ENCODE peak calls at places on chromosomes 13 and 19, in seven cellular contexts. F is HS-27A; G is neuronal stem cell; Y is neural crest cell; X is progenitor cell of endocrine pancreas; E is NAMALWA; P is stimulated activated CD4-positive, alpha-beta T cell treated with anti-CD3 and anti-CD28 coated beads, Interleukin-1b, Interleukin-23, amount 100 ng/mL, for 1 hour. U is an unnamed sample.

GRCh38 chr13:44759723-44760360 is 183.7 kb upstream of the TSC22D1 start:
- DNase-seq in F (no peak), G (no peak), Y (no peak), X (no peak), E (no peak), P (no peak), U (no peak)

GRCh38 chr13:71274923-71275593 is 591.9 kb downstream of the DACH1 start:
- DNase-seq in F (no peak), G (no peak), Y (no peak), X (no peak), E (peak), P (no peak), U (no peak)

GRCh38 chr13:32048816-32049215 is 17.2 kb downstream of the FRY start:
- DNase-seq in F (no peak), G (no peak), Y (no peak), X (no peak), E (no peak), P (no peak), U (no peak)

GRCh38 chr19:1084024-1084868 is 10.9 kb downstream of the POLR2E start:
- DNase-seq in F (no peak), G (no peak), Y (no peak), X (no peak), E (no peak), P (no peak), U (no peak)

GRCh38 chr13:98782654-98783053 is 30.2 kb upstream of the SLC15A1 start:
- DNase-seq in F (no peak), G (no peak), Y (no peak), X (no peak), E (peak), P (no peak), U (no peak)

GRCh38 chr19:30280018-30280417 is 92.2 kb upstream of the ZNF536 start:
- DNase-seq in F (no peak), G (no peak), Y (no peak), X (no peak), E (no peak), P (no peak), U (no peak)

GRCh38 chr19:28715157-28715556 is 497.8 kb downstream of the UQCRFS1 start:
- DNase-seq in F (no peak), G (no peak), Y (no peak), X (no peak), E (no peak), P (no peak), U (no peak)

GRCh38 chr13:111211789-111212516 is 96.8 kb downstream of the ARHGEF7 start:
- DNase-seq in F (no peak), G (no peak), Y (no peak), X (no peak), E (no peak), P (no peak), U (no peak)

GRCh38 chr13:110265682-110266430 is 41.1 kb downstream of the COL4A1 start:
- DNase-seq in F (no peak), G (no peak), Y (no peak), X (no peak), E (no peak), P (no peak), U (no peak)

GRCh38 chr13:37651891-37652290 is 53.3 kb upstream of the POSTN start:
- DNase-seq in F (no peak), G (no peak), Y (no peak), X (no peak), E (no peak), P (no peak), U (no peak)

GRCh38 chr13:113764793-113765190 is 5.8 kb downstream of the TMEM255B start:
- DNase-seq in F (no peak), G (no peak), Y (no peak), X (no peak), E (no peak), P (no peak), U (no peak)

GRCh38 chr13:99072941-99073340 is 95.1 kb upstream of the DOCK9 start:
- DNase-seq in F (no peak), G (no peak), Y (no peak), X (no peak), E (no peak), P (no peak), U (no peak)

GRCh38 chr19:30131246-30131645 is 189.2 kb downstream of the URI1 start:
- DNase-seq in F (no peak), G (no peak), Y (no peak), X (no peak), E (no peak), P (no peak), U (no peak)

GRCh38 chr13:29562762-29563161 is 32.7 kb downstream of the SLC7A1 start:
- DNase-seq in F (no peak), G (no peak), Y (no peak), X (no peak), E (no peak), P (no peak), U (no peak)

GRCh38 chr13:114004416-114005205 is 30.7 kb upstream of the C13orf46 start:
- DNase-seq in F (no peak), G (no peak), Y (no peak), X (no peak), E (no peak), P (no peak), U (no peak)

GRCh38 chr13:66222127-66222526 is 1008.0 kb downstream of the PCDH9 start:
- DNase-seq in F (no peak), G (no peak), Y (no peak), X (no peak), E (no peak), P (no peak), U (no peak)

GRCh38 chr13:61170791-61171330 is 244.8 kb downstream of the PCDH20 start:
- DNase-seq in F (no peak), G (no peak), Y (no peak), X (no peak), E (no peak), P (no peak), U (no peak)

GRCh38 chr13:93690139-93690538 is 463.5 kb downstream of the GPC6 start:
- DNase-seq in F (no peak), G (peak), Y (peak), X (no peak), E (peak), P (no peak), U (peak)

GRCh38 chr19:54275951-54276350 is 5.0 kb downstream of the LILRB2 start:
- DNase-seq in F (no peak), G (no peak), Y (no peak), X (no peak), E (no peak), P (no peak), U (no peak)

GRCh38 chr19:14150041-14150769 is 13.8 kb upstream of the ASF1B start:
- DNase-seq in F (no peak), G (no peak), Y (no peak), X (no peak), E (no peak), P (no peak), U (no peak)

GRCh38 chr19:43467276-43467675 is 1.9 kb upstream of the LYPD3 start:
- DNase-seq in F (no peak), G (no peak), Y (no peak), X (no peak), E (no peak), P (no peak), U (no peak)

GRCh38 chr13:79995334-79995733 is 345.6 kb downstream of the SPRY2 start:
- DNase-seq in F (peak), G (no peak), Y (no peak), X (no peak), E (no peak), P (no peak), U (no peak)

GRCh38 chr13:109256866-109257760 is 529.3 kb downstream of the IRS2 start:
- DNase-seq in F (peak), G (no peak), Y (no peak), X (no peak), E (no peak), P (no peak), U (no peak)

GRCh38 chr13:110137677-110138008 is 169.3 kb downstream of the COL4A1 start:
- DNase-seq in F (no peak), G (no peak), Y (no peak), X (no peak), E (no peak), P (no peak), U (peak)

GRCh38 chr13:113856716-113857065 is 7.2 kb downstream of the GAS6 start:
- DNase-seq in F (no peak), G (no peak), Y (no peak), X (no peak), E (no peak), P (no peak), U (no peak)

GRCh38 chr19:10431943-10432735 is 11.8 kb downstream of the PDE4A start:
- DNase-seq in F (no peak), G (no peak), Y (no peak), X (no peak), E (peak), P (peak), U (peak)